ENCODE peak calls at places on chromosomes 6 and 20, in four cellular contexts. S, T, D and Q are unnamed samples.

GRCh38 chr6:34055223-34055933 is 90.5 kb downstream of the GRM4 start:
- DNase-seq in T (peak; percentile 92), D (no peak), S (peak; percentile 87), Q (peak; percentile 76)

GRCh38 chr20:50303573-50304500 is 113.2 kb downstream of the CEBPB start:
- DNase-seq in S (no peak), D (no peak), T (peak; percentile 76), Q (no peak)

GRCh38 chr20:57698191-57698866 is 11.5 kb downstream of the PMEPA1 start:
- DNase-seq in D (no peak), S (no peak), T (peak; percentile 57), Q (no peak)

GRCh38 chr6:105137388-105137787 is 42.4 kb downstream of the POPDC3 start:
- DNase-seq in T (peak; percentile 61), D (no peak), S (no peak), Q (no peak)

GRCh38 chr20:57187068-57187634 is 79.3 kb downstream of the BMP7 start:
- DNase-seq in D (no peak), T (no peak), S (no peak), Q (no peak)

GRCh38 chr20:57573893-57574292 is 13.0 kb downstream of the PCK1 start:
- DNase-seq in S (peak; percentile 73), T (no peak), D (no peak), Q (no peak)

GRCh38 chr6:18135171-18135570 is 12.7 kb upstream of the NHLRC1 start:
- DNase-seq in D (no peak), S (no peak), T (no peak), Q (no peak)

GRCh38 chr20:3616250-3616649 is 46.9 kb downstream of the GFRA4 start:
- DNase-seq in T (no peak), S (no peak), D (no peak), Q (no peak)

GRCh38 chr6:44001318-44001868 is 125.9 kb downstream of the MRPL14 start:
- DNase-seq in S (peak; percentile 79), D (peak; percentile 72), T (peak; percentile 67), Q (no peak)

GRCh38 chr6:20266851-20267608 is 54.8 kb upstream of the MBOAT1 start:
- DNase-seq in D (peak; percentile 12), S (no peak), T (no peak), Q (peak; percentile 6)

GRCh38 chr6:91317247-91317646 is 730.4 kb upstream of the MAP3K7 start:
- DNase-seq in T (no peak), S (no peak), D (no peak), Q (no peak)

GRCh38 chr6:88972504-88973423 is 9.3 kb upstream of the RNGTT start:
- DNase-seq in D (no peak), S (no peak), T (no peak), Q (no peak)

GRCh38 chr6:34132486-34133185 is 13.3 kb downstream of the GRM4 start:
- DNase-seq in S (peak; percentile 91), T (no peak), D (no peak), Q (no peak)

GRCh38 chr6:161984707-161985106 is 710.8 kb upstream of the AGPAT4 start:
- DNase-seq in S (no peak), T (no peak), D (no peak), Q (no peak)

GRCh38 chr6:157673596-157673995 is 149.4 kb upstream of the SNX9 start:
- DNase-seq in S (no peak), T (no peak), D (no peak), Q (no peak)

GRCh38 chr6:15663057-15663638 is 320 bp upstream of the DTNBP1 start:
- DNase-seq in S (no peak), T (peak; percentile 97), D (peak; percentile 34), Q (no peak)

GRCh38 chr6:57256541-57256940 is 34.4 kb upstream of the RAB23 start:
- DNase-seq in T (no peak), D (no peak), S (no peak), Q (no peak)

GRCh38 chr6:39063520-39063919 is 14.9 kb downstream of the GLP1R start:
- DNase-seq in S (no peak), D (no peak), T (no peak), Q (no peak)

GRCh38 chr20:24650091-24650490 is 180.7 kb downstream of the SYNDIG1 start:
- DNase-seq in D (no peak), S (no peak), T (no peak), Q (no peak)

GRCh38 chr6:5968817-5969726 is 37.7 kb downstream of the NRN1 start:
- DNase-seq in S (no peak), T (no peak), D (no peak), Q (no peak)

GRCh38 chr6:97639702-97640101 is 356.7 kb upstream of the MMS22L start:
- DNase-seq in S (no peak), D (no peak), T (no peak), Q (no peak)

GRCh38 chr20:41499961-41500725 is 118.0 kb downstream of the CHD6 start:
- DNase-seq in D (no peak), S (no peak), T (no peak), Q (no peak)

GRCh38 chr6:152378154-152378553 is 259.0 kb downstream of the SYNE1 start:
- DNase-seq in S (no peak), T (no peak), D (no peak), Q (no peak)

DNA sequence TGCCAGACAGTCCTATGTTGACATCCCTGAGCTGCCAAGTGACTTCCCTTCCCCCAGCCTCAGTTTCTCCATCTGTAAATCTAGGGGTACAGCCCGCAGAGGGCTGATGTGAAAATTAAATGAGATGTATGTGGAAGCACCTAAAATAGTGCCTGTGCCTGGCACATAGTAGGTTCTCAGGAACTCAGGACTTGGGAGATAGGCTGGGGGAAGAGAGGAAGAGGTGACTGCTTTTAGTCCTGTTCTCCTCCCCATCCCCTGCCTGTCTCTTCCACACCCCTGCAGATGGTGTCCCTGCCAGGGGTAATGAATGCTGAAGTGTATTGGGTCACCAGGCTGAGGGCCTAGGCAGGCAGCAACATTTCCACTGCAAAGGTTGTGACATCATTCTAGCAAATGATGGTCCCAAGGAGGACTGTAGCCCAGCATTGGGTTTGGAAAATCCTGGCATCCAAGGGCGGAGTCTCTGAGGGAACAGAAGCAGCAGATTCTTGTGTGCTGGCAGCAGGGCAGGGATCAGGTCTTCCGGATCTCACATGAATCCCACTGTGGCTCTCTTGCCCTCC is 1.8 kb downstream of the SNPH start:
- DNase-seq in S (no peak), D (no peak), T (no peak), Q (no peak)
- TF ChIP-seq TAF1 in S (no peak), D (no peak), T (no peak), Q (no peak)

GRCh38 chr6:131951576-131952230 is 531 bp upstream of the CCN2 start:
- DNase-seq in T (no peak), D (no peak), S (no peak), Q (no peak)

GRCh38 chr6:131948692-131949614 is 2.2 kb downstream of the CCN2 start:
- DNase-seq in D (no peak), S (no peak), T (no peak), Q (no peak)

GRCh38 chr6:131949615-131949908 is 1.6 kb downstream of the CCN2 start:
- DNase-seq in T (no peak), D (no peak), S (no peak), Q (no peak)

GRCh38 chr6:131949909-131950766 is 1.0 kb downstream of the CCN2 start:
- DNase-seq in S (peak; percentile 81), D (no peak), T (peak; percentile 74), Q (peak; percentile 15)

DNA sequence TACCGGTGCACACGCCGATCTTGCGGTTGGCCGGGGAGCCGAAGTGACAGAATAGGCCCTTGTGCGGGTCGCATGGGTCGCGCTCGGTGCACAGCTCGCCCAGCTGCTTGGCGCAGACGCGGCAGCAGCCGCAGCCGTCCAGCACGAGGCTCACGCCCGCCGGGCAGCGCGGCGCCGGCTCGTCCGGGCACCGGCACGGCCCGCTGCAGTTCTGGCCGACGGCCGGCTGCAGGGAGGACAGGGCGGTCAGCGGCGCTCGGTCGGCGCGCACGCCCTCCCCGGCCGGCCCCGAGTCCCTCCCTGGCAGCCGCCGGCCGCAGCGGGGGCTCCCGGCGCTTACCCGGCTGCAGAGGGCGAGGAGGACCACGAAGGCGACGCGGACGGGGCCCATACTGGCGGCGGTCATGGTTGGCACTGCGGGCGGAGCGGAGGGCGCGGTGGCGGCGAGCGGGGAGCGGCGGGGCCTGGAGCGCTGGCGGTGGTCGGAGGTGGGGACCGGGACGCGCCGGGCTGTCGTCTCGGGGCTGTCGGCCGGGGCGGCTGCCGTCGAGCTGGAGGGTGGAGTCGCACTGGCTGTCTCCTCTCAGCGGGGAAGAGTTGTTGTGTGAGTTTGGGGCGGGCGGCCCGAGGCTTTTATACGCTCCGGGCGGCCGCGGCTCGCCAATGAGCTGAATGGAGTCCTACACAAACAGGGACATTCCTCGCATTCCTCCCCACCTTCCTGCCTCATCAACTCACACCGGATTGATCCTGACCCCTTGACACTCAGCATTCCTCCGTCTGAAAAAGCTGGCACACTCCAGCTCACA is at the start of gene CCN2:
- DNase-seq in T (peak; percentile 57), D (no peak), S (peak; percentile 96), Q (peak; percentile 16)
- TF ChIP-seq TAF1 in T (peak; percentile 93), D (no peak), S (peak; percentile 93), Q (no peak)

GRCh38 chr6:98828991-98829411 is 5.4 kb upstream of the POU3F2 start:
- DNase-seq in T (no peak), S (no peak), D (no peak), Q (no peak)
- TF ChIP-seq TAF1 in T (no peak), S (no peak), D (no peak), Q (no peak)

GRCh38 chr6:98653171-98653570 is 181.2 kb upstream of the POU3F2 start:
- DNase-seq in D (no peak), T (no peak), S (no peak), Q (no peak)

DNA sequence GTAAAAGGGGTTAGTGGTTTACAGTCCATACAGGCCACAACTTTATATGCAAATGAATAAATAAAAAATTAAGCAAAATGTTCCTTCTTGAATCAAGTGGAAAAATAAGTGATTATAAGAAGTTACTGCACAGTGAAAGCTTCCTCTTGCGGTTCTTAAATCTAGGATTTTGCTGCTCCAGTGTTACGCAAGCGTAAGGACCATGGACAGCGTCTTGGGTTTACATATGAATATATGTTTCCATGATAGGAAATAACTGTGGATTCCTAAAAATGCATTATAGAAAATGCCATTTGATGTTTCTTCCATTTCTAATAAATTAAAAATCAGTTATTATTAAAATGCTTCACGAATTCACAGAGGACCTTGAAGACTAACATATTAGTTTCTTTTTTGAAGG is 176.6 kb upstream of the POU3F2 start:
- DNase-seq in T (no peak), S (no peak), D (no peak), Q (no peak)
- TF ChIP-seq TAF1 in T (no peak), S (no peak), D (no peak), Q (no peak)